ENCODE peak calls at places on chromosomes 2 and 18, in seven cellular contexts. W, O, D, Z, Y, B and E are unnamed samples. For H3K9me2, the result is how much of the 10 kb centered on the place peaks cover.

GRCh38 chr2:99865818-99866676 is 276.3 kb downstream of the AFF3 start:
- DNase-seq in W (no peak), O (no peak), D (no peak), Z (no peak), Y (no peak), B (no peak), E (no peak)

GRCh38 chr2:219001100-219001576 is 7.9 kb upstream of the CRYBA2 start:
- DNase-seq in W (no peak), O (no peak), D (peak), Z (no peak), Y (no peak), B (peak), E (no peak)

GRCh38 chr2:47034973-47035609 is 119.5 kb upstream of the MCFD2 start:
- DNase-seq in W (peak), O (no peak), D (peak), Z (no peak), Y (no peak), B (no peak), E (peak)

GRCh38 chr2:33236457-33236856 is 240.0 kb upstream of the RASGRP3 start:
- DNase-seq in W (no peak), O (no peak), D (no peak), Z (no peak), Y (no peak), B (peak), E (no peak)

GRCh38 chr2:156562136-156562535 is 126.0 kb downstream of the GPD2 start:
- DNase-seq in W (no peak), O (no peak), D (no peak), Z (no peak), Y (no peak), B (no peak), E (no peak)

GRCh38 chr2:232894251-232894650 is 24.2 kb downstream of the SNORC start:
- DNase-seq in W (no peak), O (no peak), D (peak), Z (no peak), Y (no peak), B (no peak), E (no peak)

GRCh38 chr2:236970656-236971010 is 115.1 kb upstream of the COPS8 start:
- DNase-seq in W (no peak), O (no peak), D (no peak), Z (no peak), Y (no peak), B (no peak), E (no peak)

GRCh38 chr2:26469092-26469710 is 8.7 kb downstream of the OTOF start:
- DNase-seq in W (peak), O (peak), D (peak), Z (peak), Y (peak), B (peak), E (peak)

GRCh38 chr2:169189123-169189522 is 119.8 kb downstream of the DHRS9 start:
- DNase-seq in W (no peak), O (no peak), D (no peak), Z (no peak), Y (no peak), B (no peak), E (no peak)

GRCh38 chr2:169193624-169194023 is 124.3 kb downstream of the DHRS9 start:
- DNase-seq in W (no peak), O (no peak), D (no peak), Z (no peak), Y (no peak), B (no peak), E (no peak)

GRCh38 chr2:169185711-169186110 is 116.3 kb downstream of the DHRS9 start:
- DNase-seq in W (no peak), O (no peak), D (no peak), Z (no peak), Y (no peak), B (no peak), E (no peak)

GRCh38 chr2:169190197-169190775 is 120.9 kb downstream of the DHRS9 start:
- DNase-seq in W (no peak), O (no peak), D (no peak), Z (no peak), Y (no peak), B (no peak), E (no peak)
- TF ChIP-seq CTCF in W (no peak), O (no peak), D (no peak), Z (no peak), Y (no peak), B (no peak), E (no peak)

GRCh38 chr2:111950241-111950640 is 51.8 kb downstream of the MERTK start:
- DNase-seq in W (no peak), O (no peak), D (no peak), Z (no peak), Y (no peak), B (no peak), E (no peak)

GRCh38 chr2:111957872-111958354 is 59.5 kb downstream of the MERTK start:
- DNase-seq in W (no peak), O (no peak), D (no peak), Z (no peak), Y (no peak), B (no peak), E (no peak)

GRCh38 chr2:111952871-111953497 is 54.6 kb downstream of the MERTK start:
- DNase-seq in W (no peak), O (peak), D (no peak), Z (no peak), Y (no peak), B (no peak), E (no peak)

GRCh38 chr2:111958901-111959300 is 60.5 kb downstream of the MERTK start:
- DNase-seq in W (peak), O (no peak), D (no peak), Z (no peak), Y (no peak), B (no peak), E (no peak)

DNA sequence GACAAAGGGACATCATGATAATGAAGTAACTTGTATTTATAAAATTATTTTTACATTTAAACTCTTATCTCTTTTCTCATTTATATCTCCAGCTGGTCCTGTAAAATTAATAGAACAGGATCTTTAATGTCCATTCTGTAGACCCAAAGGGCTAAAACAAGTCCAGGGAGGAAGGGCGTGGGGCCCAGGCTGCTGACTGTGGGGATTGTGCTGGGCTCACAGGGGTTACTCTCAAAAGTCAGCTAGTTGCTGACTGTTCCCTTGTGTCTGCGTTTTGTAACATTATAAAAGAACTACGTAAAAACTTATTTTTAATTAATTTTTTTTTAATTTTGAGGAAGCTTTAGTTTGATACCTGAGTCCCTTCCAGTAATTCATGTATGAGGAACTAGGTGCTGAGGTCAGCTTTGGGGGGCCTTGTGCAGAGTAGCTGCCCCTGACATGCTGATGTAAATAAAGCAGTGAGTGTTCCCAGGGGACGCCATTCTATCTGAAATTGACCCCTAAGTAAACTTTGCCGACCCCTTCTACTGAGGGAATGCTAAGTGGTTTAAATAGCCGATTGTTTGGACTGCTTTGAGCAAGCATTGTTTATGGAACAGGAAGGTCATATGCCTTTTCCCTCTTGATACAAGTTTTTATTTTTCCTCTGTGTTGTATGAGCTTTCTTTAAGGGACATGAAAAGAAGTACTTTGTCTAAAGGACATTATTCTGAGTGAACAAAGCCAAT is 56.4 kb downstream of the MERTK start:
- DNase-seq in W (no peak), O (no peak), D (no peak), Z (no peak), Y (no peak), B (no peak), E (no peak)
- TF ChIP-seq EZH2phosphoT487 in W (no peak), O (no peak), D (no peak), Z (no peak), Y (no peak), B (no peak), E (no peak)

DNA sequence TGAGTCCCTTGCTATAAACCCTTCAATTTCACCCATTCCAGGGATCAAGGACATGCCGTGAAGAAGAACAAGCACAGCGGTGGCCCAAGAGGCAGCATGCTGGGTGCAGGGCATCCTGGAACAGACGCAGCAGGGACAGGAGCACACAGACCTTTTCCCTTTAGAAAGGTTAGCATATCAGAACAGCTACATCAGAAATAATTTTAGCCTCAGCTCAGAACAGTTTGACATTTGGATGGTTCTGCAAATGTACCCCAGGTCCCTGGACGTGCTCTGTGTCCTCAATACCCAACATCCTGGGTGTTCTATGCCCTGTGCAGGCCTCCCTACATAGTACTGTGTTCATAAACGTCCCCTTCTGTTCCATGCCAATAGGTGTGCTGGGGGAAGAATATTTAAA is 80.4 kb downstream of the MYOM1 start:
- DNase-seq in W (no peak), O (no peak), D (no peak), Z (no peak), Y (no peak), B (no peak), E (no peak)
- H3K9me2 ChIP-seq in W (under half), O (under half), D (under half), Z (under half), Y (under half), B (under half), E (under half)

DNA sequence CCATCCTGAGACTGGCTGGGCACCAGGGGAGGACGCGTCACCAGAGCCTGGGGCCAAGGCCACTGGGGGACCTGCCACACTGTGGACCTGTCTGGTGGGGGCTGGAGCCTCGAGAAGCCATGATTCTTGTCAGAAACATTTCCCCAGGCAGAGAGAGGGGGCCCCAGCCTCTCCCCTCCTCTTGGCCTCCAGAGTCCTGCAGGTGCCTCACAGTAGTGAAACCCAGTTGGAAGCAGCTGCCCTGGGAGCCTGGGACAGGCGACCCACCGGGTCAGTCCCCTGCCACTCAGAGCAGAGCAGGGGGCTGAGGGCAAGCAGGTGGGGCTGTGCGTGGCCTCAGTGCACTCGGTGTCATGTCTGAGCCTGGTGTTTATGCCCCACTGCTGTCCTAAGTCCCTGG is 7.8 kb downstream of the OXER1 start:
- DNase-seq in W (no peak), O (no peak), D (no peak), Z (peak), Y (no peak), B (no peak), E (no peak)
- TF ChIP-seq CTCF in W (no peak), O (no peak), D (no peak), Z (no peak), Y (no peak), B (no peak), E (no peak)

GRCh38 chr18:58308463-58308862 is 264.4 kb downstream of the NEDD4L start:
- DNase-seq in W (no peak), O (no peak), D (no peak), Z (no peak), Y (no peak), B (no peak), E (no peak)

GRCh38 chr18:58305792-58306191 is 261.8 kb downstream of the NEDD4L start:
- DNase-seq in W (no peak), O (no peak), D (no peak), Z (no peak), Y (no peak), B (no peak), E (no peak)

GRCh38 chr18:58309099-58309498 is 265.1 kb downstream of the NEDD4L start:
- DNase-seq in W (no peak), O (no peak), D (no peak), Z (no peak), Y (no peak), B (no peak), E (no peak)

GRCh38 chr18:58309610-58310239 is 265.7 kb downstream of the NEDD4L start:
- DNase-seq in W (no peak), O (no peak), D (no peak), Z (no peak), Y (no peak), B (no peak), E (no peak)

GRCh38 chr18:58307441-58307840 is 263.4 kb downstream of the NEDD4L start:
- DNase-seq in W (no peak), O (no peak), D (no peak), Z (no peak), Y (no peak), B (no peak), E (no peak)
- TF ChIP-seq EZH2phosphoT487 in W (no peak), O (no peak), D (no peak), Z (no peak), Y (no peak), B (no peak), E (no peak)

GRCh38 chr2:7835693-7836680 is 845.9 kb upstream of the ID2 start:
- DNase-seq in W (no peak), O (no peak), D (no peak), Z (no peak), Y (no peak), B (no peak), E (peak)
- H3K9me2 ChIP-seq in W (under half), O (under half), D (under half), Z (under half), Y (under half), B (under half), E (under half)